ENCODE peak calls at places on chromosomes 6 and 20, in six cellular contexts. S is A549, H is neural progenitor cell, Z is fibroblast of mammary gland, K is epithelial cell of esophagus, U is breast epithelium. B is an unnamed sample.

GRCh38 chr6:166786704-166787293 is 159.7 kb upstream of the RPS6KA2 start:
- DNase-seq in S (peak), H (peak), Z (peak), K (peak), U (no peak), B (no peak)

GRCh38 chr6:145669627-145670034 is 65.7 kb downstream of the EPM2A start:
- DNase-seq in S (no peak), H (no peak), Z (peak), K (peak), U (no peak), B (no peak)

GRCh38 chr6:54935739-54936138 is 89.2 kb downstream of the FAM83B start:
- DNase-seq in S (peak), H (no peak), Z (peak), K (peak), U (no peak), B (no peak)

GRCh38 chr6:114471450-114471849 is 128.6 kb upstream of the HS3ST5 start:
- DNase-seq in S (no peak), H (peak), Z (no peak), K (peak), U (no peak), B (no peak)

GRCh38 chr6:33112148-33112547 is 36.4 kb downstream of the HLA-DPB1 start:
- DNase-seq in S (no peak), H (no peak), Z (peak), K (peak), U (no peak), B (no peak)

GRCh38 chr6:21754891-21755290 is 161.3 kb downstream of the SOX4 start:
- DNase-seq in S (peak), H (no peak), Z (peak), K (peak), U (no peak), B (no peak)

GRCh38 chr20:17870063-17870740 is 98.4 kb downstream of the SNX5 start:
- DNase-seq in S (no peak), H (no peak), Z (peak), K (no peak), U (no peak), B (no peak)

GRCh38 chr20:60718743-60719142 is 533.3 kb upstream of the CDH4 start:
- DNase-seq in S (no peak), H (peak), Z (no peak), K (no peak), U (no peak), B (no peak)

GRCh38 chr6:45898941-45899682 is 116.5 kb downstream of the CLIC5 start:
- DNase-seq in S (no peak), H (no peak), Z (peak), K (peak), U (no peak), B (no peak)

GRCh38 chr20:10200329-10200728 is 18.3 kb upstream of the SNAP25 start:
- DNase-seq in S (no peak), H (no peak), Z (no peak), K (no peak), U (no peak), B (no peak)

GRCh38 chr6:37809144-37809543 is 10.4 kb upstream of the ZFAND3 start:
- DNase-seq in S (no peak), H (no peak), Z (peak), K (peak), U (no peak), B (no peak)

GRCh38 chr6:328184-328670 is 35.9 kb downstream of the DUSP22 start:
- DNase-seq in S (no peak), H (no peak), Z (peak), K (peak), U (peak), B (no peak)

GRCh38 chr6:38080349-38080748 is 260.8 kb downstream of the ZFAND3 start:
- DNase-seq in S (no peak), H (no peak), Z (peak), K (no peak), U (no peak), B (no peak)

GRCh38 chr6:112618796-112619195 is 271.7 kb downstream of the RFPL4B start:
- DNase-seq in S (no peak), H (peak), Z (peak), K (no peak), U (no peak), B (no peak)

GRCh38 chr6:122620902-122621301 is 10.7 kb downstream of the PKIB start:
- DNase-seq in S (no peak), H (no peak), Z (peak), K (peak), U (no peak), B (no peak)

GRCh38 chr20:16761305-16761829 is 13.2 kb downstream of the OTOR start:
- DNase-seq in S (peak), H (peak), Z (peak), K (peak), U (peak), B (no peak)

GRCh38 chr6:22110042-22110441 is 186.8 kb downstream of the PRL start:
- DNase-seq in S (no peak), H (no peak), Z (no peak), K (no peak), U (no peak), B (no peak)

GRCh38 chr6:31525932-31526591 is 2.7 kb upstream of the MCCD1 start:
- DNase-seq in S (no peak), H (no peak), Z (no peak), K (peak), U (no peak), B (no peak)

GRCh38 chr20:22794200-22794599 is 209.8 kb upstream of the FOXA2 start:
- DNase-seq in S (no peak), H (no peak), Z (no peak), K (no peak), U (no peak), B (no peak)

GRCh38 chr6:20997143-20997792 is 463.0 kb downstream of the CDKAL1 start:
- DNase-seq in S (no peak), H (no peak), Z (no peak), K (no peak), U (no peak), B (no peak)

GRCh38 chr6:126341126-126341525 is 1.2 kb downstream of the CENPW start:
- DNase-seq in S (no peak), H (no peak), Z (no peak), K (no peak), U (no peak), B (no peak)

GRCh38 chr6:89035252-89036106 is 45.1 kb upstream of the PNRC1 start:
- DNase-seq in S (peak), H (no peak), Z (peak), K (peak), U (peak), B (peak)

DNA sequence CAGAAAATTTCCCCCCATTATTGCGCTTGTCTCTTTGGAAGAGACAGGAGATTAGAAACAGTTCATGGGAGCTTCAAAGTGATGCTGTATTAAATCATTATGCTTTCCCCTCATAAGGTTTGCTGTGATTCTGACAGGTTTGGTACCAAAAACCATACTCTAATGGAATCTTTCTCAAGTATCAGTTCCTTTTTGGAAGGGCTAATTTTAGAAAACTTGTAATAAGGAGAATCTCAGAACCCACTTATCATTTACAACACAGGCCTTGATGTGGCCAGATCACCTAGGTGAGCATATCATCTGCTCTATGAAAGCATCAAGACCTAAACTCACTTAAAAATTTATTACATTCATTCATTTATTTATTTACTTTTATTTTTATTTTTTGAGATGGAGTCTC is 51.2 kb downstream of the TP53INP2 start:
- DNase-seq in S (no peak), H (no peak), Z (no peak), K (no peak), U (no peak), B (no peak)
- TF ChIP-seq CTCF in S (no peak), H (no peak), Z (no peak), K (no peak), U (no peak), B (no peak)

GRCh38 chr6:81906709-81907204 is 154.3 kb upstream of the TENT5A start:
- DNase-seq in S (no peak), H (no peak), Z (no peak), K (peak), U (no peak), B (no peak)

GRCh38 chr6:81911446-81911845 is 159.0 kb upstream of the TENT5A start:
- DNase-seq in S (no peak), H (no peak), Z (no peak), K (no peak), U (no peak), B (no peak)

GRCh38 chr6:81909162-81909561 is 156.7 kb upstream of the TENT5A start:
- DNase-seq in S (no peak), H (no peak), Z (no peak), K (no peak), U (no peak), B (no peak)

GRCh38 chr6:81906041-81906440 is 153.6 kb upstream of the TENT5A start:
- DNase-seq in S (no peak), H (no peak), Z (no peak), K (peak), U (no peak), B (no peak)

GRCh38 chr6:81909981-81910910 is 157.8 kb upstream of the TENT5A start:
- DNase-seq in S (no peak), H (no peak), Z (no peak), K (no peak), U (no peak), B (no peak)
- H3K4me3 ChIP-seq in S (no peak), H (no peak), Z (no peak), K (no peak), U (no peak), B (no peak)

DNA sequence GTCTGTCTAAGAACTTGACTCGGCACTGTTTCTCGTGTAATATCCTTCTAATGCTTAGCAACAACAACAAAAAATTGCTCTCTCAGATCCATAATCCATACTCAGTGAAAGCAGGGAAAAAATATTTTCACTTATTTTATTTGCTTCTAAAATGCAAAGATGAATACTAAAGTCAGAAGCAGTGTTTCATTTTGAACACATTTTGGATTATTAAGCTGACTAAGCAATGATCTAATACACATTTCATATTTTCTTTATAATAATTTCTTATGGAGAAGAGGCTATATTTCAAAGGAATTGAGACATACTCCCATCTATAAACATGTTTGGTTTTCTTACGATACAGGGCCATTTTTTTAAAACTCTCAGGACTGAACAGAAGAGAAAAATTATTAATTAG is 26.9 kb upstream of the VAPB start:
- DNase-seq in S (no peak), H (no peak), Z (no peak), K (no peak), U (no peak), B (no peak)
- TF ChIP-seq CTCF in S (no peak), H (no peak), Z (no peak), K (no peak), U (no peak), B (no peak)

GRCh38 chr20:2093883-2094282 is 7.7 kb upstream of the STK35 start:
- DNase-seq in S (no peak), H (peak), Z (no peak), K (no peak), U (no peak), B (no peak)
- H3K4me3 ChIP-seq in S (no peak), H (no peak), Z (no peak), K (no peak), U (no peak), B (no peak)

GRCh38 chr6:151240036-151240685 is 394 bp downstream of the AKAP12 start:
- DNase-seq in S (peak), H (peak), Z (peak), K (peak), U (peak), B (peak)
- TF ChIP-seq CTCF in S (no peak), H (peak), Z (no peak), K (no peak), U (no peak), B (no peak)